ENCODE peak calls at places on chromosomes 11 and 22, in ten cellular contexts. A, F, D, I, Q, T, H, B, M and K are unnamed samples.

GRCh38 chr11:46560300-46561025 is 33.4 kb downstream of the AMBRA1 start:
- DNase-seq in A (no peak), F (no peak), D (no peak), I (no peak), Q (no peak), T (peak; percentile 41), H (no peak), B (no peak), M (no peak), K (no peak)

GRCh38 chr11:95152878-95153856 is 63.5 kb downstream of the ENDOD1 start:
- DNase-seq in A (no peak), F (no peak), D (no peak), I (no peak), Q (no peak), T (no peak), H (no peak), B (no peak), M (peak; percentile 21), K (no peak)

GRCh38 chr11:68014966-68015447 is 4.9 kb downstream of the ALDH3B1 start:
- DNase-seq in A (no peak), F (no peak), D (no peak), I (no peak), Q (no peak), T (no peak), H (no peak), B (no peak), M (no peak), K (no peak)

GRCh38 chr22:37166675-37167066 is 17.0 kb upstream of the IL2RB start:
- DNase-seq in A (peak; percentile 71), F (no peak), D (no peak), I (peak; percentile 81), Q (no peak), T (peak; percentile 65), H (peak; percentile 90), B (peak; percentile 76), M (peak; percentile 84), K (peak; percentile 84)

GRCh38 chr22:27534720-27535125 is 266.8 kb downstream of the MN1 start:
- DNase-seq in A (no peak), F (no peak), D (no peak), I (no peak), Q (no peak), T (peak; percentile 77), H (peak; percentile 50), B (no peak), M (no peak), K (peak; percentile 13)

GRCh38 chr11:121687961-121688566 is 235.3 kb upstream of the SORL1-AS1 start:
- DNase-seq in A (no peak), F (no peak), D (no peak), I (no peak), Q (no peak), T (peak; percentile 70), H (peak; percentile 55), B (no peak), M (no peak), K (no peak)

GRCh38 chr11:255176-255575 is 18.4 kb downstream of the PSMD13 start:
- DNase-seq in A (no peak), F (no peak), D (no peak), I (no peak), Q (no peak), T (peak; percentile 12), H (no peak), B (no peak), M (no peak), K (no peak)

GRCh38 chr22:30307026-30307574 is 17.8 kb upstream of the CASTOR1 start:
- DNase-seq in A (no peak), F (no peak), D (no peak), I (no peak), Q (no peak), T (no peak), H (no peak), B (no peak), M (no peak), K (no peak)

GRCh38 chr11:81492923-81493445 is 1240.7 kb downstream of the FAM181B start:
- DNase-seq in A (no peak), F (no peak), D (no peak), I (no peak), Q (no peak), T (no peak), H (no peak), B (no peak), M (no peak), K (no peak)

GRCh38 chr11:69948256-69949141 is 129.3 kb upstream of the FGF3 start:
- DNase-seq in A (no peak), F (peak; percentile 96), D (no peak), I (no peak), Q (no peak), T (peak; percentile 57), H (peak; percentile 73), B (no peak), M (no peak), K (peak; percentile 83)

GRCh38 chr22:31952459-31952858 is 8.1 kb downstream of the YWHAH start:
- DNase-seq in A (no peak), F (no peak), D (no peak), I (no peak), Q (no peak), T (peak; percentile 93), H (no peak), B (no peak), M (no peak), K (peak; percentile 28)

GRCh38 chr11:134574425-134574824 is 162.4 kb upstream of the B3GAT1 start:
- DNase-seq in A (no peak), F (no peak), D (no peak), I (no peak), Q (no peak), T (no peak), H (no peak), B (no peak), M (no peak), K (no peak)

GRCh38 chr11:134498326-134499139 is 86.5 kb upstream of the B3GAT1 start:
- DNase-seq in A (no peak), F (no peak), D (no peak), I (no peak), Q (no peak), T (no peak), H (no peak), B (no peak), M (no peak), K (no peak)

GRCh38 chr11:73240190-73240781 is 22.2 kb downstream of the P2RY2 start:
- DNase-seq in A (no peak), F (no peak), D (no peak), I (no peak), Q (no peak), T (peak; percentile 72), H (no peak), B (no peak), M (no peak), K (no peak)

GRCh38 chr22:40249286-40249685 is 71.6 kb downstream of the TNRC6B start:
- DNase-seq in A (no peak), F (no peak), D (no peak), I (no peak), Q (no peak), T (no peak), H (no peak), B (no peak), M (no peak), K (no peak)

GRCh38 chr11:66428933-66429332 is 8.1 kb downstream of the NPAS4 start:
- DNase-seq in A (no peak), F (no peak), D (no peak), I (no peak), Q (no peak), T (no peak), H (no peak), B (no peak), M (no peak), K (no peak)

GRCh38 chr11:2801711-2802388 is 83.7 kb downstream of the CDKN1C start:
- DNase-seq in A (no peak), F (no peak), D (no peak), I (no peak), Q (no peak), T (no peak), H (no peak), B (peak; percentile 1), M (peak; percentile 8), K (no peak)

GRCh38 chr11:45061641-45062040 is 84.8 kb upstream of the PRDM11 start:
- DNase-seq in A (no peak), F (no peak), D (no peak), I (no peak), Q (no peak), T (no peak), H (no peak), B (no peak), M (no peak), K (no peak)

GRCh38 chr11:19769820-19770219 is 57.2 kb downstream of the NAV2 start:
- DNase-seq in A (no peak), F (no peak), D (no peak), I (no peak), Q (no peak), T (peak; percentile 66), H (no peak), B (no peak), M (no peak), K (no peak)

GRCh38 chr11:19938051-19938856 is 222.0 kb downstream of the DBX1 start:
- DNase-seq in A (no peak), F (peak; percentile 36), D (no peak), I (no peak), Q (no peak), T (peak; percentile 54), H (peak; percentile 81), B (no peak), M (no peak), K (peak; percentile 63)

GRCh38 chr11:11510939-11511338 is 110.9 kb downstream of the GALNT18 start:
- DNase-seq in A (no peak), F (no peak), D (peak; percentile 67), I (no peak), Q (peak; percentile 56), T (peak; percentile 17), H (peak; percentile 74), B (no peak), M (no peak), K (no peak)

GRCh38 chr22:47190276-47190956 is 428.0 kb downstream of the TBC1D22A start:
- DNase-seq in A (no peak), F (no peak), D (no peak), I (no peak), Q (no peak), T (no peak), H (no peak), B (no peak), M (peak; percentile 5), K (no peak)

GRCh38 chr22:24968066-24968561 is 15.6 kb downstream of the KIAA1671 start:
- DNase-seq in A (no peak), F (peak; percentile 52), D (no peak), I (no peak), Q (no peak), T (no peak), H (peak; percentile 83), B (no peak), M (no peak), K (no peak)

GRCh38 chr11:124899376-124900145 is 1.9 kb upstream of the ROBO4 start:
- DNase-seq in A (no peak), F (no peak), D (no peak), I (no peak), Q (no peak), T (no peak), H (no peak), B (no peak), M (no peak), K (no peak)

GRCh38 chr22:35703861-35704584 is 13.6 kb upstream of the APOL5 start:
- DNase-seq in A (no peak), F (no peak), D (no peak), I (no peak), Q (no peak), T (peak; percentile 6), H (no peak), B (no peak), M (no peak), K (no peak)

GRCh38 chr11:131371791-131372104 is 1.3 kb downstream of the NTM start:
- DNase-seq in A (no peak), F (no peak), D (no peak), I (no peak), Q (peak; percentile 57), T (no peak), H (no peak), B (no peak), M (no peak), K (no peak)

GRCh38 chr11:71446942-71447688 is 1.1 kb downstream of the DHCR7 start:
- DNase-seq in A (no peak), F (no peak), D (no peak), I (no peak), Q (no peak), T (peak; percentile 66), H (no peak), B (no peak), M (no peak), K (no peak)

GRCh38 chr11:61281581-61282250 is 13.4 kb downstream of the VWCE start:
- DNase-seq in A (no peak), F (peak; percentile 32), D (no peak), I (no peak), Q (no peak), T (no peak), H (peak; percentile 82), B (no peak), M (peak; percentile 24), K (peak; percentile 67)